ENCODE peak calls at places on chromosomes 6 and 20, in five cellular contexts. V is stomach, E is GM12878, K is upper lobe of left lung, U is spleen. J is an unnamed sample.

GRCh38 chr6:25026723-25027122 is 91.0 kb upstream of the RIPOR2 start:
- DNase-seq in V (no peak), E (no peak), K (peak; percentile 93), U (no peak), J (no peak)

GRCh38 chr20:50015993-50016770 is 33.4 kb downstream of the SNAI1 start:
- DNase-seq in V (no peak), E (no peak), K (no peak), U (no peak), J (no peak)

GRCh38 chr6:75349262-75349984 is 64.8 kb upstream of the TMEM30A start:
- DNase-seq in V (no peak), E (no peak), K (peak; percentile 52), U (no peak), J (no peak)

GRCh38 chr6:25311251-25311910 is 32.2 kb downstream of the CARMIL1 start:
- DNase-seq in V (no peak), E (no peak), K (no peak), U (no peak), J (no peak)

GRCh38 chr6:158011478-158011920 is 29.8 kb downstream of the SYNJ2 start:
- DNase-seq in V (no peak), E (no peak), K (no peak), U (peak; percentile 5), J (no peak)

GRCh38 chr6:88302769-88303230 is 136.7 kb upstream of the CNR1 start:
- DNase-seq in V (no peak), E (no peak), K (no peak), U (no peak), J (no peak)

GRCh38 chr6:111150577-111150976 is 63.3 kb downstream of the SLC16A10 start:
- DNase-seq in V (no peak), E (no peak), K (no peak), U (no peak), J (no peak)

GRCh38 chr6:7432391-7433207 is 43.0 kb downstream of the RIOK1 start:
- DNase-seq in V (no peak), E (no peak), K (no peak), U (no peak), J (no peak)

GRCh38 chr20:34023937-34024732 is 30.4 kb downstream of the RALY start:
- DNase-seq in V (no peak), E (no peak), K (no peak), U (no peak), J (no peak)

GRCh38 chr6:109103942-109104341 is 8.6 kb downstream of the CEP57L1 start:
- DNase-seq in V (no peak), E (no peak), K (no peak), U (no peak), J (no peak)

GRCh38 chr6:149990672-149991402 is 27.1 kb downstream of the ULBP1 start:
- DNase-seq in V (no peak), E (no peak), K (no peak), U (no peak), J (no peak)

GRCh38 chr20:41900292-41900691 is 282.1 kb upstream of the CHD6 start:
- DNase-seq in V (no peak), E (no peak), K (no peak), U (no peak), J (peak; percentile 17)

GRCh38 chr6:37283268-37283667 is 25.3 kb upstream of the TMEM217 start:
- DNase-seq in V (no peak), E (no peak), K (no peak), U (no peak), J (no peak)

GRCh38 chr6:166466178-166467122 is 83.7 kb upstream of the MPC1 start:
- DNase-seq in V (no peak), E (no peak), K (peak; percentile 64), U (no peak), J (no peak)

GRCh38 chr6:67629268-67629667 is 1005.8 kb upstream of the ADGRB3 start:
- DNase-seq in V (no peak), E (no peak), K (no peak), U (no peak), J (no peak)

GRCh38 chr20:19735446-19735845 is 22.6 kb upstream of the RIN2 start:
- DNase-seq in V (peak; percentile 73), E (peak; percentile 3), K (peak; percentile 71), U (no peak), J (no peak)

GRCh38 chr20:53942121-53942816 is 128.1 kb downstream of the BCAS1 start:
- DNase-seq in V (no peak), E (peak; percentile 63), K (no peak), U (no peak), J (peak; percentile 64)

GRCh38 chr20:45589725-45590124 is 10.6 kb upstream of the WFDC8 start:
- DNase-seq in V (no peak), E (no peak), K (no peak), U (no peak), J (no peak)

GRCh38 chr20:55947701-55948100 is 57.6 kb downstream of the CBLN4 start:
- DNase-seq in V (no peak), E (no peak), K (no peak), U (no peak), J (no peak)

GRCh38 chr6:44176130-44176934 is 17.7 kb downstream of the CAPN11 start:
- DNase-seq in V (no peak), E (no peak), K (no peak), U (no peak), J (no peak)

GRCh38 chr20:59598625-59599310 is 5.6 kb upstream of the PHACTR3 start:
- DNase-seq in V (peak; percentile 29), E (peak; percentile 8), K (peak; percentile 40), U (no peak), J (no peak)

GRCh38 chr6:90403489-90404381 is 107.1 kb upstream of the BACH2 start:
- DNase-seq in V (no peak), E (no peak), K (no peak), U (no peak), J (no peak)

GRCh38 chr20:846894-847278 is 13.4 kb downstream of the FAM110A start:
- DNase-seq in V (no peak), E (no peak), K (peak; percentile 26), U (peak; percentile 92), J (no peak)

GRCh38 chr6:54465649-54466300 is 157.5 kb downstream of the TINAG start:
- DNase-seq in V (no peak), E (no peak), K (no peak), U (no peak), J (no peak)

GRCh38 chr6:145483191-145483996 is 251.9 kb downstream of the EPM2A start:
- DNase-seq in V (no peak), E (no peak), K (no peak), U (no peak), J (no peak)

GRCh38 chr6:119575721-119576120 is 226.2 kb upstream of the MAN1A1 start:
- DNase-seq in V (no peak), E (no peak), K (no peak), U (no peak), J (no peak)

GRCh38 chr6:138765896-138766487 is 7.6 kb upstream of the CCDC28A start:
- DNase-seq in V (no peak), E (no peak), K (no peak), U (no peak), J (no peak)

DNA sequence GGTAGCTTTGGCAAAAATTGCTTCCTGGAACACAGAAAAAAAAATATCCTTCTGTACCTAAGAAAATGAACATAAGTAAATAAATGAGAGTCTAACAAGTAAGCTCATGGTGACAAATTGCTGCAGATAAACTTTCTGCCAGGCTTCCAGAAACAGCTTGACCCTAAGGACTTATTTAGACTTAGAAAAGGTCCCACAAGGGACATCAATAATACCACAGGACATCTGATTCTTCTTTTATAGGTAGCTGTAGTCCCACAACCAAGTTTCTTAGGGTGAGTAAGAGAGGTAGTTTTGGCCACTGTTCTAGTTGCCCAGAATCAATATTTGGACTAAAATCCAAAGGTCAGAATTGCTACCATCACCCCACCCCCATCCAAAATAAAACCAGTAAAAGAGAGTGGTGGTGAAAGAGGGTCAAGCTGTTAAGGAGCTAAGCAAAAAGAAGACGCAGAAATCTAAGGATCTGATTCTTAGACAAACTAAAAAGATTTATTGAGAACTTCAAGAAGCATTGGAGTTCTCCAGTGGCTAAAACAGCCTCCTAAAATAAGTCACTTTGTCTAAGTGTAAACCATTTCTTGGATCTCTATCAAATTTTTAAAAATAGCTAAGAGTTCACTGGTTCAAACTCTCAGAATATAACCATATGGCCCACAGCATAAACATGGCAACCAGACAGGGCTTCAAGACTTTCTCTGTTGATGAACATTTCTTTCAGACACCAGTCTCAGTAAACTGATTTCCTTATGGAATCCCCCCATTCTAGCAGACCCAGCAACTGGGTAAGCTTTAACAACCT is 180.6 kb downstream of the PTPRK start:
- DNase-seq in V (no peak), E (no peak), K (no peak), U (no peak), J (no peak)
- TF ChIP-seq POLR2AphosphoS5 in V (no peak), E (no peak), K (no peak), U (no peak), J (no peak)

GRCh38 chr6:16450821-16451220 is 212.4 kb downstream of the GMPR start:
- DNase-seq in V (no peak), E (no peak), K (no peak), U (no peak), J (no peak)
- H3K4me3 ChIP-seq in V (no peak overlapping the region), E (no peak overlapping the region), K (no peak overlapping the region), U (no peak overlapping the region), J (no peak overlapping the region)

GRCh38 chr6:155344341-155345006 is 30.2 kb upstream of the TFB1M start:
- DNase-seq in V (no peak), E (no peak), K (no peak), U (no peak), J (no peak)

GRCh38 chr6:155335265-155335664 is 21.0 kb upstream of the TFB1M start:
- DNase-seq in V (no peak), E (no peak), K (no peak), U (no peak), J (no peak)

GRCh38 chr6:155341130-155341828 is 27.0 kb upstream of the TFB1M start:
- DNase-seq in V (no peak), E (no peak), K (no peak), U (no peak), J (no peak)

DNA sequence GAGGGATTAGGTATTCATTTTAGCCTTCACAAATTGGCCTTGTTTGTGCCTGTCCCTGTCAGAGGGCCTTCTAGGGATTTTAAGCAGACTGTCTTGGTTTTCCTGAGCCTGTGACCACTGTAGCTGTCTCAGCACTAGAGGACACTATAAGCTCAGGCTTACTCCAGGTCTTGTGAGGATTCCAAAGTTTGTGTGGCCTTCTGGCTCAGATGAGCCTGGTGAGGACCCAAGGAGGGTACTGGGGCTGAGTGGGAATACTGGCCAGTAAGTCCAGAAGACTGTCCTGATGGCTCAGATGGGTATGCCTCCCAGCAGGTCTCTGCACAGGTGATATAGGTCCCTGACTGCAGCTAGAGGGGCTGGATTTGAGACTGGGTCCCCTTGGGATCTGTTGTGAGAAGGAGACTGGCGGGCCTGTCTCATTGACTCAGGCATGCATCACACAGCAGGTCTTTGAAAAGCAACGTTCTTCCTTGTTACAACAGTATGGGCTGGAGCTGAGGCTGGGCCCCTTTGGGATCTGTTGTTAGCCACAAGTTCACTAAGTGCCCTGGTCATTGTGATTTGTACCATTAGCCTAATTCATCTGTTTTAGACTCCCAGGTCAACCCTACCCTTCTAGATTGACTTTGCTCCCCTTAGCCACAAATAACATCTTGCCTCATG is 26.3 kb upstream of the TFB1M start:
- DNase-seq in V (no peak), E (no peak), K (no peak), U (no peak), J (no peak)
- H3K9me3 ChIP-seq in V (peaks cover 9% of the 10 kb centered on the region), E (peaks cover 22% of the 10 kb centered on the region), K (no peaks in the 10 kb centered on the region), U (peaks cover 34% of the 10 kb centered on the region), J (no peaks in the 10 kb centered on the region)

DNA sequence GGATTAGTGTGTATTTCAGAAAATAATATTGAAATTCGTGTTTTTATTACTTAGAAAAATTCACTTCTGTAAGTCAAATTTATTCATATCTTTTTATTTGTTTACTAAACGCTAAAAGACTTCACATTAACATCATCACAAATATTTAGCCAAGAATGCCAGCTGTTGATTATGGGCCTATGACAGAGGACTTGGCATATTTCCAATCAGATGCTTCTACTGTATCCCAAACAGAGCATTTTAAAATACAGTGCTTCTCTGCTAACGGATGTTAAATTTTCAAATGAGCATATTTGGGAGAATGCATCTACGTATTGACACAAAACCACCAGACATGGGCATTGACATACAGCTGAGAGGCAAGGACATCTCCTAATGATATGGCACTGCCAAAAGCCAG is 54.6 kb upstream of the PDE7B start:
- DNase-seq in V (no peak), E (no peak), K (no peak), U (no peak), J (no peak)
- TF ChIP-seq POLR2AphosphoS5 in V (no peak), E (no peak), K (no peak), U (no peak), J (no peak)

J was measured in esophagus muscularis mucosa.